ENCODE peak calls at places on chromosomes 5 and 9, in ten cellular contexts. Q, I, H, D, M, F, S, O, A and V are unnamed samples.

GRCh38 chr5:67268233-67269011 is 71.8 kb upstream of the CD180 start:
- DNase-seq in Q (no peak), I (peak; percentile 86), H (peak; percentile 51), D (peak; percentile 23), M (peak; percentile 80), F (no peak), S (peak; percentile 95), O (peak; percentile 83), A (peak; percentile 91), V (peak; percentile 93)

GRCh38 chr5:10695759-10696543 is 65.1 kb downstream of the DAP start:
- DNase-seq in Q (no peak), I (no peak), H (no peak), D (no peak), M (peak; percentile 75), F (no peak), S (peak; percentile 18), O (no peak), A (no peak), V (no peak)

GRCh38 chr5:132471944-132472343 is 18.6 kb downstream of the IRF1 start:
- DNase-seq in Q (no peak), I (no peak), H (no peak), D (no peak), M (peak; percentile 88), F (peak; percentile 53), S (no peak), O (no peak), A (no peak), V (no peak)

GRCh38 chr9:69380301-69380700 is 55.3 kb downstream of the ENTREP1 start:
- DNase-seq in Q (no peak), I (no peak), H (no peak), D (no peak), M (peak; percentile 27), F (no peak), S (peak; percentile 7), O (no peak), A (no peak), V (no peak)

GRCh38 chr5:157100140-157100679 is 8.6 kb downstream of the HAVCR2 start:
- DNase-seq in Q (no peak), I (no peak), H (no peak), D (no peak), M (peak; percentile 80), F (peak; percentile 62), S (peak; percentile 20), O (no peak), A (peak; percentile 4), V (no peak)

GRCh38 chr5:143501176-143501840 is 97.8 kb upstream of the NR3C1 start:
- DNase-seq in Q (no peak), I (no peak), H (no peak), D (no peak), M (no peak), F (no peak), S (no peak), O (no peak), A (no peak), V (no peak)

GRCh38 chr5:117692606-117693005 is 1118.0 kb upstream of the SEMA6A start:
- DNase-seq in Q (no peak), I (no peak), H (no peak), D (no peak), M (no peak), F (no peak), S (no peak), O (no peak), A (no peak), V (no peak)

GRCh38 chr5:113806250-113806649 is 292.8 kb downstream of the YTHDC2 start:
- DNase-seq in Q (no peak), I (no peak), H (no peak), D (peak; percentile 15), M (peak; percentile 1), F (no peak), S (peak; percentile 31), O (no peak), A (no peak), V (peak; percentile 61)

GRCh38 chr5:10633271-10634049 is 69.6 kb downstream of the ANKRD33B start:
- DNase-seq in Q (no peak), I (peak; percentile 52), H (no peak), D (no peak), M (no peak), F (peak; percentile 74), S (no peak), O (no peak), A (no peak), V (no peak)